ENCODE peak calls at places on chromosome 4, in ten cellular contexts. C is HT-29; R is ureter; F is gastrocnemius medialis; A is nucleus accumbens; T is T-helper 2 cell; W is stimulated activated CD4-positive, alpha-beta T cell treated with anti-CD3 and anti-CD28 coated beads, Interleukin-12 subunit alpha, Interleukin-12 subunit beta, amount 100 ng/mL, for 4 hours; X is stimulated activated CD8-positive, alpha-beta memory T cell treated with anti-CD3 and anti-CD28 coated beads, Interleukin-2, amount 100 ng/mL, for 1 hour; D is amniotic epithelial cell; S is AG08396. V is an unnamed sample.

GRCh38 chr4:23455482-23455881 is 434.4 kb downstream of the PPARGC1A start:
- DNase-seq in C (peak), X (no peak), R (no peak), D (no peak), T (no peak), A (no peak), S (no peak), W (no peak), F (peak), V (no peak)

GRCh38 chr4:85084371-85085170 is 118.1 kb upstream of the WDFY3 start:
- DNase-seq in S (peak), C (peak), F (peak), X (no peak), A (no peak), W (no peak), R (peak), D (peak), T (no peak), V (peak)

GRCh38 chr4:154082760-154083530 is 294.1 kb upstream of the SFRP2 start:
- DNase-seq in D (no peak), A (no peak), W (no peak), S (no peak), X (no peak), C (peak), F (no peak), T (no peak), R (no peak), V (no peak)

GRCh38 chr4:21882050-21882839 is 66.3 kb downstream of the KCNIP4 start:
- DNase-seq in C (no peak), D (peak), X (no peak), T (no peak), W (no peak), A (no peak), F (no peak), S (no peak), R (no peak), V (no peak)

GRCh38 chr4:1081689-1082040 is 31.7 kb downstream of the RNF212 start:
- DNase-seq in C (peak), W (no peak), R (no peak), X (no peak), A (no peak), F (no peak), D (peak), S (no peak), T (no peak), V (no peak)

GRCh38 chr4:688695-689497 is at the start of gene SLC49A3:
- DNase-seq in S (peak), F (no peak), X (no peak), D (no peak), R (no peak), W (no peak), A (no peak), C (no peak), T (no peak), V (no peak)

GRCh38 chr4:40140206-40140605 is 56.6 kb upstream of the RHOH start:
- DNase-seq in W (no peak), X (no peak), D (peak), S (no peak), R (no peak), A (no peak), T (no peak), F (no peak), C (no peak), V (no peak)

GRCh38 chr4:105194328-105195231 is 47.9 kb downstream of the TET2 start:
- DNase-seq in T (no peak), S (no peak), X (no peak), W (no peak), D (peak), R (no peak), F (no peak), A (no peak), C (no peak), V (no peak)

GRCh38 chr4:10655968-10656367 is 28.6 kb downstream of the CLNK start:
- DNase-seq in A (no peak), S (peak), W (no peak), T (no peak), F (no peak), X (no peak), D (peak), C (peak), R (no peak), V (no peak)

GRCh38 chr4:165234766-165235165 is 27.4 kb downstream of the KLHL2 start:
- DNase-seq in T (no peak), R (no peak), S (no peak), D (no peak), A (no peak), W (no peak), C (no peak), X (no peak), F (no peak), V (no peak)

GRCh38 chr4:60463846-60464502 is 736.2 kb upstream of the ADGRL3 start:
- DNase-seq in C (peak), W (no peak), X (no peak), R (no peak), D (peak), F (no peak), S (no peak), A (no peak), T (no peak), V (no peak)

GRCh38 chr4:111982089-111982488 is 163.2 kb upstream of the FAM241A start:
- DNase-seq in W (no peak), C (no peak), S (no peak), F (no peak), X (no peak), T (no peak), A (no peak), D (no peak), R (no peak), V (no peak)

GRCh38 chr4:7781361-7781760 is 158.3 kb downstream of the AFAP1 start:
- DNase-seq in T (no peak), S (peak), A (no peak), R (no peak), X (no peak), C (no peak), D (peak), W (no peak), F (no peak), V (peak)